ENCODE peak calls at places on chromosomes 13 and 19, in nine cellular contexts. K is CD8-positive, alpha-beta memory T cell; J is CD8-positive, alpha-beta T cell; F is left lung; Z is psoas muscle; W is substantia nigra; L is heart left ventricle; T is neuronal stem cell; P is effector memory CD4-positive, alpha-beta T cell. Y is an unnamed sample.

GRCh38 chr19:55111238-55111831 is 6.1 kb downstream of the PPP1R12C start:
- DNase-seq in F (no peak), L (peak), T (no peak), Z (no peak), K (no peak), W (no peak), J (no peak), P (no peak), Y (no peak)

GRCh38 chr19:18317998-18318800 is 4.7 kb downstream of the LSM4 start:
- DNase-seq in L (peak), Z (no peak), P (peak), F (peak), K (peak), J (no peak), T (no peak), W (no peak), Y (no peak)

GRCh38 chr19:7917292-7918061 is 2.7 kb upstream of the SNAPC2 start:
- DNase-seq in F (peak), L (peak), T (no peak), Z (no peak), P (peak), J (no peak), K (peak), W (no peak), Y (no peak)

GRCh38 chr19:31380854-31381253 is 31.6 kb upstream of the TSHZ3 start:
- DNase-seq in K (no peak), J (no peak), Z (no peak), F (no peak), W (no peak), L (no peak), T (no peak), P (no peak), Y (no peak)

GRCh38 chr19:5787554-5788182 is 3.1 kb upstream of the PRR22 start:
- DNase-seq in F (peak), K (no peak), P (no peak), T (no peak), J (no peak), L (no peak), W (no peak), Z (no peak), Y (no peak)

GRCh38 chr13:42041684-42042035 is 6.8 kb upstream of the DGKH start:
- DNase-seq in L (peak), T (peak), K (no peak), P (no peak), Z (peak), W (no peak), F (peak), J (no peak), Y (peak)

GRCh38 chr13:113455384-113455783 is 2.1 kb upstream of the ADPRHL1 start:
- DNase-seq in K (no peak), F (no peak), W (no peak), T (no peak), Z (no peak), P (no peak), J (no peak), L (peak), Y (no peak)

GRCh38 chr13:48528720-48529119 is 4.2 kb downstream of the RCBTB2 start:
- DNase-seq in T (no peak), W (no peak), F (no peak), P (no peak), J (no peak), L (no peak), K (no peak), Z (no peak), Y (no peak)

GRCh38 chr19:35365303-35365702 is 5.6 kb upstream of the GPR42 start:
- DNase-seq in Z (no peak), F (no peak), P (no peak), T (no peak), J (no peak), L (no peak), W (no peak), K (no peak), Y (no peak)

GRCh38 chr13:25943666-25944065 is 108.2 kb downstream of the SHISA2 start:
- DNase-seq in K (no peak), Z (no peak), F (no peak), W (no peak), T (no peak), L (no peak), P (no peak), J (no peak), Y (no peak)

GRCh38 chr13:40109324-40109958 is 454.0 kb downstream of the COG6 start:
- DNase-seq in F (no peak), T (no peak), W (no peak), J (no peak), P (no peak), K (no peak), Z (peak), L (no peak), Y (no peak)

GRCh38 chr19:18741124-18741493 is 50.0 kb downstream of the COMP start:
- DNase-seq in T (no peak), F (no peak), L (no peak), J (no peak), P (no peak), K (no peak), Z (no peak), W (no peak), Y (no peak)

GRCh38 chr13:91347996-91348905 is 764 bp downstream of the MIR17HG start:
- DNase-seq in W (no peak), J (peak), F (peak), L (peak), T (peak), Z (peak), K (peak), P (peak), Y (no peak)

GRCh38 chr13:44840131-44840530 is 149.1 kb downstream of the NUFIP1 start:
- DNase-seq in J (no peak), W (no peak), T (no peak), K (no peak), Z (no peak), P (no peak), F (no peak), L (no peak), Y (no peak)

GRCh38 chr19:56015756-56016155 is 29.2 kb downstream of the NLRP5 start:
- DNase-seq in L (no peak), K (no peak), J (no peak), W (no peak), Z (no peak), F (no peak), P (no peak), T (no peak), Y (no peak)

GRCh38 chr19:7470540-7471305 is 18.1 kb downstream of the PEX11G start:
- DNase-seq in Z (no peak), W (no peak), P (no peak), F (no peak), K (no peak), J (no peak), T (no peak), L (no peak), Y (no peak)

GRCh38 chr19:5968431-5969373 is 9.2 kb downstream of the RANBP3 start:
- DNase-seq in L (no peak), T (no peak), J (no peak), P (no peak), K (no peak), F (no peak), W (no peak), Z (no peak), Y (no peak)

GRCh38 chr19:20423381-20424207 is 142.0 kb downstream of the ZNF737 start:
- DNase-seq in J (no peak), K (peak), W (no peak), F (peak), P (peak), Z (peak), T (peak), L (peak), Y (no peak)

GRCh38 chr13:113663934-113664333 is 3.1 kb upstream of the GRK1 start:
- DNase-seq in L (no peak), J (no peak), W (no peak), T (no peak), K (no peak), F (no peak), P (no peak), Z (no peak), Y (no peak)

GRCh38 chr19:47176627-47177090 is 46.0 kb downstream of the SAE1 start:
- DNase-seq in J (no peak), T (no peak), K (no peak), F (no peak), Z (no peak), L (no peak), W (no peak), P (no peak), Y (no peak)

GRCh38 chr13:103188688-103189326 is 122.6 kb upstream of the SLC10A2 start:
- DNase-seq in Z (no peak), P (no peak), W (no peak), K (no peak), T (no peak), L (no peak), F (no peak), J (no peak), Y (no peak)

GRCh38 chr13:20461481-20461859 is 64.2 kb downstream of the CRYL1 start:
- DNase-seq in J (no peak), K (no peak), W (no peak), T (no peak), P (no peak), F (no peak), Z (no peak), L (no peak), Y (no peak)

GRCh38 chr19:37551123-37551993 is 43.2 kb downstream of the ZNF571 start:
- DNase-seq in L (peak), J (no peak), T (no peak), Z (no peak), K (peak), W (no peak), F (peak), P (peak), Y (no peak)

GRCh38 chr13:91579320-91579719 is 180.9 kb downstream of the GPC5 start:
- DNase-seq in T (no peak), K (no peak), P (no peak), F (no peak), L (no peak), Z (no peak), J (no peak), W (no peak), Y (no peak)

GRCh38 chr19:48123907-48124675 is 13.5 kb upstream of the PLA2G4C start:
- DNase-seq in L (no peak), F (no peak), J (no peak), T (peak), Z (no peak), P (no peak), W (no peak), K (no peak), Y (no peak)

GRCh38 chr19:12703056-12703455 is 6.6 kb upstream of the FBXW9 start:
- DNase-seq in J (no peak), L (no peak), Z (no peak), F (no peak), P (no peak), T (peak), K (no peak), W (no peak), Y (no peak)

GRCh38 chr13:24670927-24671326 is 9.3 kb upstream of the ATP12A start:
- DNase-seq in W (no peak), T (peak), P (no peak), L (no peak), J (no peak), F (no peak), Z (no peak), K (no peak), Y (no peak)

GRCh38 chr13:27036236-27036981 is 135.2 kb downstream of the USP12 start:
- DNase-seq in F (no peak), J (no peak), P (no peak), K (no peak), W (no peak), Z (no peak), L (no peak), T (no peak), Y (no peak)
- H3K27ac ChIP-seq in F (no peak), J (no peak), P (no peak), K (no peak), W (no peak), Z (no peak), L (no peak), T (no peak), Y (no peak)

GRCh38 chr19:10670876-10671804 is 17.0 kb downstream of the ILF3 start:
- DNase-seq in Z (no peak), J (no peak), W (no peak), L (no peak), F (peak), T (no peak), P (no peak), K (no peak), Y (no peak)

GRCh38 chr19:10672529-10673150 is 18.5 kb downstream of the ILF3 start:
- DNase-seq in L (no peak), T (no peak), J (no peak), W (no peak), K (no peak), P (no peak), Z (no peak), F (peak), Y (no peak)

GRCh38 chr19:10670187-10670586 is 16.0 kb downstream of the ILF3 start:
- DNase-seq in W (no peak), J (no peak), F (no peak), K (no peak), P (no peak), Z (no peak), L (no peak), T (no peak), Y (no peak)

GRCh38 chr19:10667867-10668266 is 13.7 kb downstream of the ILF3 start:
- DNase-seq in J (no peak), Z (no peak), F (peak), K (no peak), T (no peak), P (no peak), W (no peak), L (no peak), Y (no peak)

GRCh38 chr19:10669246-10669645 is 15.1 kb downstream of the ILF3 start:
- DNase-seq in L (no peak), K (no peak), J (no peak), P (no peak), T (no peak), Z (no peak), F (peak), W (no peak), Y (no peak)
- H3K27ac ChIP-seq in L (no peak), K (no peak), J (no peak), P (no peak), T (no peak), Z (no peak), F (no peak), W (no peak), Y (no peak)

GRCh38 chr19:57350877-57351805 is at the start of gene ZNF304:
- DNase-seq in K (peak), T (peak), W (peak), Z (peak), J (peak), P (peak), F (peak), L (peak), Y (peak)

GRCh38 chr19:57342582-57342981 is 8.5 kb upstream of the ZNF304 start:
- DNase-seq in W (no peak), F (no peak), Z (no peak), L (no peak), K (no peak), T (no peak), P (no peak), J (no peak), Y (no peak)

GRCh38 chr19:57351867-57352266 is 796 bp downstream of the ZNF304 start:
- DNase-seq in P (no peak), K (no peak), W (no peak), T (no peak), L (no peak), J (no peak), Z (no peak), F (no peak), Y (no peak)

GRCh38 chr19:57348136-57348535 is 2.9 kb upstream of the ZNF304 start:
- DNase-seq in J (no peak), W (no peak), K (no peak), P (no peak), F (no peak), Z (no peak), T (no peak), L (no peak), Y (no peak)
- H3K27ac ChIP-seq in J (no peak), W (no peak), K (no peak), P (no peak), F (no peak), Z (no peak), T (no peak), L (no peak), Y (no peak)

GRCh38 chr19:14674764-14675163 is at the start of gene ADGRE3:
- DNase-seq in K (no peak), T (no peak), F (no peak), L (no peak), J (no peak), P (no peak), Z (no peak), W (no peak), Y (no peak)
- H3K27ac ChIP-seq in K (no peak), T (no peak), F (no peak), L (peak), J (no peak), P (no peak), Z (no peak), W (no peak), Y (no peak)

GRCh38 chr13:52411629-52412028 is 5.7 kb upstream of the THSD1 start:
- DNase-seq in L (no peak), W (no peak), P (no peak), T (no peak), J (no peak), F (no peak), K (no peak), Z (no peak), Y (no peak)
- H3K27ac ChIP-seq in L (no peak), W (no peak), P (no peak), T (no peak), J (no peak), F (no peak), K (no peak), Z (no peak), Y (no peak)

GRCh38 chr13:99350191-99350590 is 43.0 kb upstream of the GPR183 start:
- DNase-seq in F (no peak), T (no peak), Z (no peak), P (no peak), J (no peak), W (no peak), K (no peak), L (no peak), Y (no peak)

GRCh38 chr13:99345345-99345744 is 38.1 kb upstream of the GPR183 start:
- DNase-seq in T (no peak), Z (no peak), K (no peak), W (no peak), P (no peak), L (no peak), F (no peak), J (no peak), Y (no peak)

GRCh38 chr13:99346328-99347070 is 39.3 kb upstream of the GPR183 start:
- DNase-seq in T (no peak), K (no peak), Z (no peak), P (no peak), J (no peak), W (no peak), F (no peak), L (no peak), Y (no peak)

GRCh38 chr13:99347335-99347878 is 40.2 kb upstream of the GPR183 start:
- DNase-seq in T (no peak), J (no peak), W (no peak), P (no peak), Z (no peak), F (no peak), K (no peak), L (no peak), Y (no peak)

GRCh38 chr13:99347911-99348451 is 40.8 kb upstream of the GPR183 start:
- DNase-seq in J (no peak), Z (no peak), L (no peak), F (no peak), W (no peak), K (no peak), T (no peak), P (no peak), Y (no peak)
- H3K27ac ChIP-seq in J (no peak), Z (peak), L (no peak), F (no peak), W (no peak), K (no peak), T (no peak), P (peak), Y (no peak)

DNA sequence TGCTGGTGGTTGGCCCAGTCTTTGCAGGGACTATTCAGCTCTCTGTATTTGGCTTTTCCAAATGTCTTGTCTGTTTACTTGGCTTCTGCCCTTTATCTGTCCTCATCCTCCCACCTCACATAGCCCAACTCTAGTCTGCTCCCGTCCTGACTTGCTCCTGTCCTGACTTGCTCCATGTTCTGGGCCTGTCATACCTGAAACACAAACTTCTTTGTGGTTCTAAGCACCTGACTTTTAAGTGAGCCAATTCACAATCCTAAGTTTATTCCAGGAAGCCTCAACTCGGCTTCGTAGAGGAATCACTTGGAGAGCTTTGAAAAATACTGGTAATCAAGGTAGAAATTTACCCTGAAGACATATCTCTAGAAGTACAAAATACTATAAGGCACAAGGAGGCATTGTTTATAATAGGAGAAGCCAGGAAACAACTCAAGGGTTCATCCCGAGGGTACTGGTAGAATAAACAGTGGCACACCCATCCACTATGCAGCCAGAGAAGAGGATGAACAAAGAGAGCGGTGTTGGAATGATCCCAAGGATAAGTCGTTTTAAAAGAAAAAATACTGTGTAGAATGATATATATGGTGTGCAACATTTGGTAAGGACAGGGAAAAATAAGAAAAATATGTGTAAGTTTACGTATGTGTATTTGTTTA is 284.5 kb downstream of the FGF14 start:
- DNase-seq in T (no peak), W (no peak), L (no peak), F (no peak), K (no peak), P (no peak), J (no peak), Z (no peak), Y (no peak)
- H3K27ac ChIP-seq in T (no peak), W (no peak), L (no peak), F (no peak), K (no peak), P (no peak), J (no peak), Z (no peak), Y (no peak)

Y was measured in thoracic aorta.